ENCODE peak calls at places on chromosome X, in four cellular contexts. Q is mammary epithelial cell, E is GM23248, Z is IMR-90. H is an unnamed sample.

GRCh38 chrX:40003071-40003981 is 94.4 kb downstream of the BCOR start:
- DNase-seq in Q (no peak), E (no peak), Z (peak; percentile 17), H (peak; percentile 90)

GRCh38 chrX:133594156-133594555 is 178.9 kb upstream of the GPC4 start:
- DNase-seq in Q (peak; percentile 63), E (peak; percentile 22), Z (no peak), H (no peak)

GRCh38 chrX:72294497-72294896 is 11.2 kb downstream of the CITED1 start:
- DNase-seq in Q (no peak), E (no peak), Z (no peak), H (no peak)

GRCh38 chrX:22616867-22617266 is 344.2 kb downstream of the CBLL2 start:
- DNase-seq in Q (no peak), E (no peak), Z (no peak), H (no peak)

GRCh38 chrX:152912121-152912520 is 14.3 kb downstream of the ZNF185 start:
- DNase-seq in Q (no peak), E (no peak), Z (no peak), H (peak; percentile 14)

GRCh38 chrX:94551831-94552230 is 877.8 kb downstream of the FAM133A start:
- DNase-seq in Q (no peak), E (no peak), Z (no peak), H (no peak)

GRCh38 chrX:111881715-111882114 is 5.7 kb downstream of the TRPC5OS start:
- DNase-seq in Q (no peak), E (no peak), Z (no peak), H (no peak)

GRCh38 chrX:84735025-84735424 is 232.8 kb upstream of the HDX start:
- DNase-seq in Q (peak; percentile 77), E (no peak), Z (peak; percentile 33), H (peak; percentile 32)

GRCh38 chrX:151708821-151709220 is 7.0 kb upstream of the FATE1 start:
- DNase-seq in Q (no peak), E (no peak), Z (no peak), H (no peak)

GRCh38 chrX:150229481-150229880 is 133.6 kb upstream of the MAMLD1 start:
- DNase-seq in Q (no peak), E (no peak), Z (no peak), H (no peak)

GRCh38 chrX:148878371-148878770 is 378.0 kb downstream of the AFF2 start:
- DNase-seq in Q (peak; percentile 62), E (peak; percentile 49), Z (peak; percentile 69), H (peak; percentile 22)

GRCh38 chrX:44536198-44536597 is 6.5 kb downstream of the FUNDC1 start:
- DNase-seq in Q (no peak), E (no peak), Z (no peak), H (no peak)

GRCh38 chrX:152897216-152898144 is at the start of gene ZNF185:
- DNase-seq in Q (no peak), E (peak; percentile 13), Z (no peak), H (peak; percentile 12)

GRCh38 chrX:132120913-132121312 is 6.9 kb downstream of the FRMD7 start:
- DNase-seq in Q (no peak), E (no peak), Z (no peak), H (no peak)

GRCh38 chrX:39935414-39936064 is 162.2 kb downstream of the BCOR start:
- DNase-seq in Q (no peak), E (no peak), Z (no peak), H (no peak)

GRCh38 chrX:42686706-42687105 is 91.3 kb downstream of the PPP1R2C start:
- DNase-seq in Q (peak; percentile 57), E (peak; percentile 3), Z (no peak), H (no peak)

GRCh38 chrX:143304518-143304917 is 212.8 kb downstream of the SPANXN3 start:
- DNase-seq in Q (no peak), E (no peak), Z (no peak), H (no peak)

GRCh38 chrX:38232287-38232686 is 11.6 kb upstream of the SRPX start:
- DNase-seq in Q (peak; percentile 73), E (peak; percentile 69), Z (peak; percentile 68), H (peak; percentile 42)

GRCh38 chrX:129957241-129958099 is 25.0 kb upstream of the BCORL1 start:
- DNase-seq in Q (no peak), E (peak; percentile 66), Z (peak; percentile 16), H (peak; percentile 49)

GRCh38 chrX:108122748-108123147 is 31.2 kb downstream of the ATG4A start:
- DNase-seq in Q (peak; percentile 74), E (peak; percentile 12), Z (peak; percentile 17), H (peak; percentile 20)

GRCh38 chrX:46577116-46578005 is 3.8 kb downstream of the CHST7 start:
- DNase-seq in Q (peak; percentile 61), E (peak; percentile 74), Z (peak; percentile 75), H (no peak)

GRCh38 chrX:53114864-53115549 is 21.1 kb downstream of the KANTR start:
- DNase-seq in Q (no peak), E (no peak), Z (no peak), H (no peak)

GRCh38 chrX:151896734-151897474 is 15.8 kb upstream of the MAGEA4 start:
- DNase-seq in Q (no peak), E (peak; percentile 72), Z (peak; percentile 20), H (peak; percentile 49)

GRCh38 chrX:20637351-20637750 is 370.6 kb upstream of the RPS6KA3 start:
- DNase-seq in Q (no peak), E (peak; percentile 30), Z (no peak), H (no peak)

GRCh38 chrX:152641996-152642395 is 4.3 kb downstream of the GABRQ start:
- DNase-seq in Q (no peak), E (peak; percentile 21), Z (peak; percentile 1), H (peak; percentile 6)

GRCh38 chrX:55026143-55026542 is 4.6 kb downstream of the ALAS2 start:
- DNase-seq in Q (peak; percentile 16), E (peak; percentile 26), Z (peak; percentile 2), H (no peak)